ENCODE peak calls at places on chromosomes 1 and 21, in nine cellular contexts. One of them, this sample, is unnamed. For H3K9me3 and H3K4me1, the result is how much of the 10 kb centered on the place peaks cover.

GRCh38 chr1:22420456-22421053 is 31.1 kb upstream of the ZBTB40 start:
- DNase-seq in aorta: peak
- DNase-seq in GM23248: peak
- DNase-seq in right atrium auricular region: peak
- DNase-seq in tibial nerve: peak
- DNase-seq in right lobe of liver: peak
- DNase-seq in endothelial cell of umbilical vein: peak
- DNase-seq in neuronal stem cell: peak
- DNase-seq in spleen: peak
- DNase-seq in this sample: peak

GRCh38 chr1:73860421-73860950 is 337.5 kb downstream of the LRRIQ3 start:
- DNase-seq in aorta: no peak
- DNase-seq in GM23248: no peak
- DNase-seq in right atrium auricular region: no peak
- DNase-seq in tibial nerve: no peak
- DNase-seq in right lobe of liver: no peak
- DNase-seq in endothelial cell of umbilical vein: no peak
- DNase-seq in neuronal stem cell: no peak
- DNase-seq in spleen: no peak
- DNase-seq in this sample: no peak

GRCh38 chr1:244326757-244327156 is 125.0 kb downstream of the ADSS2 start:
- DNase-seq in aorta: no peak
- DNase-seq in GM23248: no peak
- DNase-seq in right atrium auricular region: no peak
- DNase-seq in tibial nerve: no peak
- DNase-seq in right lobe of liver: peak
- DNase-seq in endothelial cell of umbilical vein: no peak
- DNase-seq in neuronal stem cell: no peak
- DNase-seq in spleen: no peak
- DNase-seq in this sample: no peak

GRCh38 chr1:198780376-198780775 is 141.5 kb downstream of the PTPRC start:
- DNase-seq in aorta: no peak
- DNase-seq in GM23248: no peak
- DNase-seq in right atrium auricular region: no peak
- DNase-seq in tibial nerve: no peak
- DNase-seq in right lobe of liver: no peak
- DNase-seq in endothelial cell of umbilical vein: peak
- DNase-seq in neuronal stem cell: no peak
- DNase-seq in spleen: no peak
- DNase-seq in this sample: no peak

GRCh38 chr1:75233302-75233929 is 99.2 kb downstream of the LHX8 start:
- DNase-seq in aorta: no peak
- DNase-seq in GM23248: peak
- DNase-seq in right atrium auricular region: no peak
- DNase-seq in tibial nerve: no peak
- DNase-seq in right lobe of liver: no peak
- DNase-seq in endothelial cell of umbilical vein: peak
- DNase-seq in neuronal stem cell: peak
- DNase-seq in spleen: no peak
- DNase-seq in this sample: peak

GRCh38 chr1:30191154-30191702 is 532.2 kb downstream of the MATN1 start:
- DNase-seq in aorta: peak
- DNase-seq in GM23248: peak
- DNase-seq in right atrium auricular region: peak
- DNase-seq in tibial nerve: no peak
- DNase-seq in right lobe of liver: no peak
- DNase-seq in endothelial cell of umbilical vein: no peak
- DNase-seq in neuronal stem cell: no peak
- DNase-seq in spleen: no peak
- DNase-seq in this sample: peak

GRCh38 chr1:230940848-230941247 is 37.8 kb downstream of the TTC13 start:
- DNase-seq in aorta: no peak
- DNase-seq in GM23248: peak
- DNase-seq in right atrium auricular region: no peak
- DNase-seq in tibial nerve: no peak
- DNase-seq in right lobe of liver: no peak
- DNase-seq in endothelial cell of umbilical vein: no peak
- DNase-seq in neuronal stem cell: no peak
- DNase-seq in spleen: no peak
- DNase-seq in this sample: no peak

GRCh38 chr1:20216574-20216973 is 30.3 kb upstream of the PLA2G2C start:
- DNase-seq in aorta: no peak
- DNase-seq in GM23248: peak
- DNase-seq in right atrium auricular region: no peak
- DNase-seq in tibial nerve: no peak
- DNase-seq in right lobe of liver: no peak
- DNase-seq in endothelial cell of umbilical vein: peak
- DNase-seq in neuronal stem cell: no peak
- DNase-seq in spleen: no peak
- DNase-seq in this sample: peak

GRCh38 chr21:34794686-34795085 is 125.9 kb downstream of the CLIC6 start:
- DNase-seq in aorta: no peak
- DNase-seq in GM23248: no peak
- DNase-seq in right atrium auricular region: no peak
- DNase-seq in tibial nerve: no peak
- DNase-seq in right lobe of liver: no peak
- DNase-seq in endothelial cell of umbilical vein: no peak
- DNase-seq in neuronal stem cell: no peak
- DNase-seq in spleen: no peak
- DNase-seq in this sample: no peak

GRCh38 chr21:45522986-45523385 is 19.3 kb downstream of the SLC19A1 start:
- DNase-seq in aorta: peak
- DNase-seq in GM23248: no peak
- DNase-seq in right atrium auricular region: no peak
- DNase-seq in tibial nerve: no peak
- DNase-seq in right lobe of liver: peak
- DNase-seq in endothelial cell of umbilical vein: no peak
- DNase-seq in neuronal stem cell: no peak
- DNase-seq in spleen: peak
- DNase-seq in this sample: no peak

GRCh38 chr1:30378023-30378596 is 345.3 kb downstream of the MATN1 start:
- DNase-seq in aorta: no peak
- DNase-seq in GM23248: no peak
- DNase-seq in right atrium auricular region: no peak
- DNase-seq in tibial nerve: no peak
- DNase-seq in right lobe of liver: peak
- DNase-seq in endothelial cell of umbilical vein: no peak
- DNase-seq in neuronal stem cell: no peak
- DNase-seq in spleen: no peak
- DNase-seq in this sample: no peak

GRCh38 chr1:22710688-22711024 is at the start of gene EPHB2:
- DNase-seq in aorta: peak
- DNase-seq in GM23248: peak
- DNase-seq in right atrium auricular region: no peak
- DNase-seq in tibial nerve: no peak
- DNase-seq in right lobe of liver: peak
- DNase-seq in endothelial cell of umbilical vein: no peak
- DNase-seq in neuronal stem cell: no peak
- DNase-seq in spleen: no peak
- DNase-seq in this sample: peak

GRCh38 chr1:247118946-247119446 is 14.8 kb upstream of the ZNF669 start:
- DNase-seq in aorta: no peak
- DNase-seq in GM23248: peak
- DNase-seq in right atrium auricular region: no peak
- DNase-seq in tibial nerve: no peak
- DNase-seq in right lobe of liver: no peak
- DNase-seq in endothelial cell of umbilical vein: no peak
- DNase-seq in neuronal stem cell: no peak
- DNase-seq in spleen: peak
- DNase-seq in this sample: peak

GRCh38 chr1:11940260-11940921 is 5.9 kb downstream of the PLOD1 start:
- DNase-seq in aorta: no peak
- DNase-seq in GM23248: peak
- DNase-seq in right atrium auricular region: no peak
- DNase-seq in tibial nerve: no peak
- DNase-seq in right lobe of liver: peak
- DNase-seq in endothelial cell of umbilical vein: no peak
- DNase-seq in neuronal stem cell: no peak
- DNase-seq in spleen: no peak
- DNase-seq in this sample: no peak

GRCh38 chr1:214075305-214076003 is 87.7 kb downstream of the PROX1 start:
- DNase-seq in aorta: no peak
- DNase-seq in GM23248: no peak
- DNase-seq in right atrium auricular region: no peak
- DNase-seq in tibial nerve: no peak
- DNase-seq in right lobe of liver: no peak
- DNase-seq in endothelial cell of umbilical vein: no peak
- DNase-seq in neuronal stem cell: no peak
- DNase-seq in spleen: no peak
- DNase-seq in this sample: no peak

GRCh38 chr21:8992731-8993174 is 1528.6 kb upstream of the TPTE start:
- DNase-seq in aorta: peak
- DNase-seq in GM23248: no peak
- DNase-seq in right atrium auricular region: peak
- DNase-seq in tibial nerve: no peak
- DNase-seq in right lobe of liver: no peak
- DNase-seq in endothelial cell of umbilical vein: peak
- DNase-seq in neuronal stem cell: no peak
- DNase-seq in spleen: no peak
- DNase-seq in this sample: no peak

GRCh38 chr21:26881504-26882228 is 36.5 kb upstream of the ADAMTS1 start:
- DNase-seq in aorta: no peak
- DNase-seq in GM23248: peak
- DNase-seq in right atrium auricular region: no peak
- DNase-seq in tibial nerve: no peak
- DNase-seq in right lobe of liver: no peak
- DNase-seq in endothelial cell of umbilical vein: peak
- DNase-seq in neuronal stem cell: peak
- DNase-seq in spleen: no peak
- DNase-seq in this sample: peak

GRCh38 chr1:68148631-68149030 is 83.7 kb downstream of the WLS start:
- DNase-seq in aorta: no peak
- DNase-seq in GM23248: no peak
- DNase-seq in right atrium auricular region: no peak
- DNase-seq in tibial nerve: no peak
- DNase-seq in right lobe of liver: no peak
- DNase-seq in endothelial cell of umbilical vein: no peak
- DNase-seq in neuronal stem cell: no peak
- DNase-seq in spleen: no peak
- DNase-seq in this sample: no peak

GRCh38 chr1:152924191-152924590 is 15.8 kb downstream of the IVL start:
- DNase-seq in aorta: no peak
- DNase-seq in GM23248: no peak
- DNase-seq in right atrium auricular region: no peak
- DNase-seq in tibial nerve: no peak
- DNase-seq in right lobe of liver: no peak
- DNase-seq in endothelial cell of umbilical vein: no peak
- DNase-seq in neuronal stem cell: no peak
- DNase-seq in spleen: no peak
- DNase-seq in this sample: no peak

GRCh38 chr21:42836767-42837301 is 42.5 kb downstream of the WDR4 start:
- DNase-seq in aorta: peak
- DNase-seq in GM23248: no peak
- DNase-seq in right atrium auricular region: peak
- DNase-seq in tibial nerve: no peak
- DNase-seq in right lobe of liver: peak
- DNase-seq in endothelial cell of umbilical vein: no peak
- DNase-seq in neuronal stem cell: no peak
- DNase-seq in spleen: peak
- DNase-seq in this sample: no peak
- H3K9me3 ChIP-seq in aorta: under half
- H3K9me3 ChIP-seq in GM23248: under half
- H3K9me3 ChIP-seq in right atrium auricular region: under half
- H3K9me3 ChIP-seq in tibial nerve: under half
- H3K9me3 ChIP-seq in right lobe of liver: under half
- H3K9me3 ChIP-seq in endothelial cell of umbilical vein: under half
- H3K9me3 ChIP-seq in neuronal stem cell: under half
- H3K9me3 ChIP-seq in spleen: under half
- H3K9me3 ChIP-seq in this sample: under half

DNA sequence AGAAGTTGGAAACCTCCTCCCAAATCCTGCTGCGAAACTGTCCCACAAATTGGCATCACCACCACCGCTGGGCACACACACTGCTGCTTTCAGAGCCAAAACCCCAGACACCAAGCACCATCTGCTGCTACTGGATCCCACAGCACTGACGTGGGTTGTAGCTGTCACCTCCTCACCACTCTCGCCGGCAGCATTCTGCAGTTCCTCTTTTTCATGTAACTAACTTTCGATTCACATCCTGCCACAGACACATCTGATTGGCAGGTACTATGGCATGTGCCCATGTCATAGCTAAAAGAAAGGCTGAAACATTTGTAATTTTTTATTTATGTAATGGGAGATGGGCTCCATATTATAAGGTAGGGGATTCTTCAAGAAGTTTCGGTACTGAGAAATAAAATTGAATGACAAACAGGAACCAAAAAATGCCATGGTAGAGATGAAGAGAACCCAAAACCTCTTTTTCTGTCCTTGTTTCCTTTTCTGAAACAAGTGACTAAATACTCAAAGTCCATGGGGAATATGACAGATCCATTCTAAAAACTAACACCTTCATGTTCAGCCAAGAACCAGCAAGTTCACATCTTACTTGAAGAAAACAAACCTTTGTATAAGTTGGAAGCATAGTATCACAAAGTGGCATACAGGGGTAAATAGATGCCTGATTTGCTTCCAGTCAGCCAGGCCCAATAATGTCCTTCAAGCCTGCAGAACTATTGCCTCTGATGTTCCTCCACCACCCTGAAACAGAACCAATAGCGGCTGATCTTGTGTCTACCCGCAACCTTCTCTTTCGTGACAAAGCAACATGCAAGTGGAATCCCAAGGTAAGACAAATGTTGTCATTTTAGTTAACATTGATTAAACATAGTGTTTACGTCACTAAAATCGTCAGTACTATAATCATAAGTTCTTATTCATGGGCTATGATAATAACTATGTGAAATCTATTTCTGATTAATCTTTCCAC is 26.6 kb upstream of the RGS13 start:
- DNase-seq in aorta: peak
- DNase-seq in GM23248: no peak
- DNase-seq in right atrium auricular region: peak
- DNase-seq in tibial nerve: peak
- DNase-seq in right lobe of liver: peak
- DNase-seq in endothelial cell of umbilical vein: no peak
- DNase-seq in neuronal stem cell: no peak
- DNase-seq in spleen: peak
- DNase-seq in this sample: no peak
- H3K4me1 ChIP-seq in aorta: under half
- H3K4me1 ChIP-seq in GM23248: under half
- H3K4me1 ChIP-seq in right atrium auricular region: under half
- H3K4me1 ChIP-seq in tibial nerve: under half
- H3K4me1 ChIP-seq in right lobe of liver: under half
- H3K4me1 ChIP-seq in endothelial cell of umbilical vein: under half
- H3K4me1 ChIP-seq in neuronal stem cell: under half
- H3K4me1 ChIP-seq in spleen: under half
- H3K4me1 ChIP-seq in this sample: under half

GRCh38 chr21:39061766-39062165 is 121.5 kb downstream of the PSMG1 start:
- DNase-seq in aorta: no peak
- DNase-seq in GM23248: no peak
- DNase-seq in right atrium auricular region: no peak
- DNase-seq in tibial nerve: no peak
- DNase-seq in right lobe of liver: no peak
- DNase-seq in endothelial cell of umbilical vein: no peak
- DNase-seq in neuronal stem cell: no peak
- DNase-seq in spleen: no peak
- DNase-seq in this sample: no peak
- H3K27ac ChIP-seq in aorta: no peak
- H3K27ac ChIP-seq in GM23248: no peak
- H3K27ac ChIP-seq in right atrium auricular region: no peak
- H3K27ac ChIP-seq in tibial nerve: no peak
- H3K27ac ChIP-seq in right lobe of liver: no peak
- H3K27ac ChIP-seq in endothelial cell of umbilical vein: no peak
- H3K27ac ChIP-seq in neuronal stem cell: no peak
- H3K27ac ChIP-seq in spleen: no peak
- H3K27ac ChIP-seq in this sample: no peak

GRCh38 chr1:2801535-2802291 is at the start of gene TTC34:
- DNase-seq in aorta: peak
- DNase-seq in GM23248: peak
- DNase-seq in right atrium auricular region: no peak
- DNase-seq in tibial nerve: no peak
- DNase-seq in right lobe of liver: no peak
- DNase-seq in endothelial cell of umbilical vein: no peak
- DNase-seq in neuronal stem cell: peak
- DNase-seq in spleen: peak
- DNase-seq in this sample: peak
- H3K9me3 ChIP-seq in aorta: under half
- H3K9me3 ChIP-seq in GM23248: under half
- H3K9me3 ChIP-seq in right atrium auricular region: under half
- H3K9me3 ChIP-seq in tibial nerve: under half
- H3K9me3 ChIP-seq in right lobe of liver: under half
- H3K9me3 ChIP-seq in endothelial cell of umbilical vein: under half
- H3K9me3 ChIP-seq in neuronal stem cell: under half
- H3K9me3 ChIP-seq in spleen: under half
- H3K9me3 ChIP-seq in this sample: under half